ENCODE peak calls at places on chromosomes 7 and 10, in ten cellular contexts. K, I, U, O, W, P, M, N, T and Z are unnamed samples.

GRCh38 chr7:129665013-129665401 is 53.5 kb downstream of the NRF1 start:
- DNase-seq in K (no peak), I (no peak), U (no peak), O (no peak), W (peak), P (no peak), M (peak), N (no peak), T (no peak), Z (peak)

GRCh38 chr10:36606234-36606839 is 519.1 kb upstream of the ANKRD30A start:
- DNase-seq in K (no peak), I (no peak), U (no peak), O (no peak), W (peak), P (no peak), M (no peak), N (no peak), T (no peak), Z (no peak)

GRCh38 chr10:35523670-35524225 is 81.4 kb upstream of the GJD4 start:
- DNase-seq in K (no peak), I (no peak), U (no peak), O (peak), W (no peak), P (no peak), M (no peak), N (no peak), T (no peak), Z (no peak)

GRCh38 chr10:102467971-102468438 is 16.7 kb upstream of the C10orf95 start:
- DNase-seq in K (peak), I (no peak), U (no peak), O (no peak), W (no peak), P (peak), M (no peak), N (no peak), T (no peak), Z (no peak)

GRCh38 chr10:44020322-44021111 is 364.4 kb downstream of the CXCL12 start:
- DNase-seq in K (peak), I (no peak), U (no peak), O (no peak), W (no peak), P (no peak), M (no peak), N (no peak), T (no peak), Z (no peak)

GRCh38 chr10:114081911-114082583 is 38.4 kb downstream of the ADRB1 start:
- DNase-seq in K (no peak), I (no peak), U (no peak), O (no peak), W (no peak), P (no peak), M (no peak), N (peak), T (no peak), Z (no peak)

GRCh38 chr10:43131256-43131655 is 7.0 kb upstream of the CSGALNACT2 start:
- DNase-seq in K (no peak), I (no peak), U (no peak), O (no peak), W (no peak), P (no peak), M (no peak), N (no peak), T (no peak), Z (no peak)

GRCh38 chr10:210297-210696 is 75.0 kb downstream of the ZMYND11 start:
- DNase-seq in K (no peak), I (no peak), U (no peak), O (no peak), W (no peak), P (no peak), M (no peak), N (no peak), T (no peak), Z (no peak)

GRCh38 chr7:150435047-150435389 is 15.4 kb upstream of the GIMAP8 start:
- DNase-seq in K (no peak), I (no peak), U (no peak), O (no peak), W (no peak), P (no peak), M (no peak), N (no peak), T (no peak), Z (no peak)

GRCh38 chr10:117734626-117735405 is 192.3 kb downstream of the EMX2 start:
- DNase-seq in K (no peak), I (no peak), U (no peak), O (no peak), W (no peak), P (no peak), M (peak), N (no peak), T (no peak), Z (no peak)

GRCh38 chr10:93068411-93069244 is 5.1 kb upstream of the CYP26A1 start:
- DNase-seq in K (no peak), I (peak), U (no peak), O (peak), W (no peak), P (no peak), M (peak), N (no peak), T (no peak), Z (no peak)

GRCh38 chr7:110347091-110347490 is 743.8 kb upstream of the LRRN3 start:
- DNase-seq in K (no peak), I (no peak), U (peak), O (no peak), W (no peak), P (no peak), M (no peak), N (no peak), T (no peak), Z (no peak)

GRCh38 chr7:154912921-154913644 is 89.8 kb downstream of the PAXIP1 start:
- DNase-seq in K (no peak), I (peak), U (no peak), O (no peak), W (no peak), P (peak), M (no peak), N (no peak), T (no peak), Z (no peak)

GRCh38 chr10:110200518-110200917 is 6.9 kb upstream of the MXI1 start:
- DNase-seq in K (no peak), I (no peak), U (no peak), O (no peak), W (no peak), P (no peak), M (no peak), N (no peak), T (no peak), Z (no peak)

GRCh38 chr10:27345455-27345909 is 104.9 kb upstream of the ACBD5 start:
- DNase-seq in K (no peak), I (no peak), U (no peak), O (no peak), W (no peak), P (no peak), M (no peak), N (no peak), T (no peak), Z (no peak)

GRCh38 chr7:29806131-29806792 is at the start of gene WIPF3:
- DNase-seq in K (peak), I (peak), U (peak), O (peak), W (no peak), P (no peak), M (peak), N (no peak), T (peak), Z (no peak)

GRCh38 chr10:14074062-14074884 is 256.5 kb downstream of the FRMD4A start:
- DNase-seq in K (peak), I (peak), U (peak), O (no peak), W (peak), P (no peak), M (no peak), N (peak), T (no peak), Z (peak)

GRCh38 chr10:14519785-14520184 is 189.1 kb upstream of the FRMD4A start:
- DNase-seq in K (no peak), I (no peak), U (no peak), O (no peak), W (no peak), P (no peak), M (no peak), N (no peak), T (no peak), Z (no peak)

GRCh38 chr10:89351402-89352038 is 23.7 kb downstream of the IFIT3 start:
- DNase-seq in K (no peak), I (no peak), U (no peak), O (no peak), W (no peak), P (no peak), M (no peak), N (no peak), T (no peak), Z (peak)

GRCh38 chr10:110641256-110641655 is 2.9 kb upstream of the RBM20 start:
- DNase-seq in K (peak), I (no peak), U (peak), O (no peak), W (peak), P (no peak), M (peak), N (no peak), T (no peak), Z (no peak)

GRCh38 chr10:22369433-22370072 is 24.3 kb downstream of the SPAG6 start:
- DNase-seq in K (no peak), I (no peak), U (no peak), O (no peak), W (peak), P (no peak), M (no peak), N (no peak), T (no peak), Z (no peak)

GRCh38 chr10:91552706-91553105 is 80.2 kb downstream of the PPP1R3C start:
- DNase-seq in K (no peak), I (no peak), U (peak), O (no peak), W (no peak), P (no peak), M (peak), N (no peak), T (no peak), Z (no peak)
- TF ChIP-seq CTCF in K (peak), I (peak), U (peak), O (no peak), W (peak), P (no peak), M (peak), N (peak), T (peak), Z (peak)

GRCh38 chr7:127587663-127588018 is 570 bp upstream of the ARF5 start:
- DNase-seq in K (peak), I (peak), U (no peak), O (no peak), W (no peak), P (peak), M (no peak), N (no peak), T (no peak), Z (no peak)

GRCh38 chr7:127591189-127591588 is 2.3 kb upstream of the FSCN3 start:
- DNase-seq in K (no peak), I (no peak), U (no peak), O (no peak), W (no peak), P (no peak), M (no peak), N (no peak), T (no peak), Z (no peak)

GRCh38 chr7:127588019-127588696 is at the start of gene ARF5:
- DNase-seq in K (peak), I (peak), U (peak), O (peak), W (peak), P (peak), M (peak), N (no peak), T (peak), Z (peak)

GRCh38 chr7:127589901-127590300 is 1.7 kb downstream of the ARF5 start:
- DNase-seq in K (no peak), I (no peak), U (no peak), O (no peak), W (no peak), P (no peak), M (no peak), N (no peak), T (no peak), Z (peak)

GRCh38 chr7:127588697-127589482 is 679 bp downstream of the ARF5 start:
- DNase-seq in K (peak), I (peak), U (peak), O (peak), W (peak), P (no peak), M (peak), N (no peak), T (peak), Z (peak)
- TF ChIP-seq CTCF in K (no peak), I (peak), U (peak), O (no peak), W (peak), P (no peak), M (peak), N (peak), T (peak), Z (peak)

DNA sequence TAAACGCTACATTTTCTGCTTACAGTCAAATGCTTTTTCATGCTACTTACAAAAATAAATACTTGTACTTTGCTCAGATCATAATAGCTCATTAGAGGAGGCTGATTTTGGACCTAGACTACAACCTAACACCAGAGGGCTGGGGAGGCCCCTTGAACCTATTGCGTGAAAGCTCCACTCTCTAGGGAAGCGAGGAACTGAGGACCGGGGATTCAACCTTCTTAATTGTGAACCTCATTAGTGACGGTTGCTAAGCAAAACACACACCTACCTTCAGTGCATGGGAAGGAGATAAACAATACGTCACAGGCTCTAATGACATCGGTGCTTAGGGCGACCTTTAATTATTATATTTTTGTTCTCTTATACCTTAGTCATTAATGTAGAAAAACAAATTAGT is 92.1 kb downstream of the EBF3 start:
- DNase-seq in K (no peak), I (no peak), U (no peak), O (no peak), W (no peak), P (no peak), M (peak), N (no peak), T (no peak), Z (no peak)
- TF ChIP-seq CTCF in K (no peak), I (no peak), U (no peak), O (no peak), W (no peak), P (no peak), M (no peak), N (no peak), T (no peak), Z (no peak)

GRCh38 chr7:116715087-116715486 is 43.1 kb downstream of the MET start:
- DNase-seq in K (no peak), I (no peak), U (no peak), O (no peak), W (no peak), P (no peak), M (no peak), N (no peak), T (no peak), Z (no peak)
- TF ChIP-seq CTCF in K (no peak), I (no peak), U (no peak), O (no peak), W (peak), P (no peak), M (no peak), N (no peak), T (no peak), Z (peak)

GRCh38 chr7:106979551-106980357 is 64.8 kb upstream of the PRKAR2B start:
- DNase-seq in K (no peak), I (no peak), U (no peak), O (no peak), W (no peak), P (no peak), M (peak), N (no peak), T (no peak), Z (no peak)

GRCh38 chr7:106980358-106980685 is 64.2 kb upstream of the PRKAR2B start:
- DNase-seq in K (no peak), I (no peak), U (no peak), O (no peak), W (no peak), P (no peak), M (no peak), N (no peak), T (no peak), Z (no peak)

GRCh38 chr7:106982415-106982814 is 62.1 kb upstream of the PRKAR2B start:
- DNase-seq in K (no peak), I (no peak), U (no peak), O (no peak), W (no peak), P (no peak), M (no peak), N (no peak), T (no peak), Z (no peak)

GRCh38 chr7:106984034-106984433 is 60.5 kb upstream of the PRKAR2B start:
- DNase-seq in K (no peak), I (no peak), U (no peak), O (no peak), W (no peak), P (no peak), M (no peak), N (no peak), T (no peak), Z (no peak)

GRCh38 chr7:106978425-106979386 is 65.8 kb upstream of the PRKAR2B start:
- DNase-seq in K (no peak), I (no peak), U (no peak), O (no peak), W (no peak), P (no peak), M (no peak), N (no peak), T (no peak), Z (no peak)
- TF ChIP-seq CTCF in K (no peak), I (no peak), U (peak), O (no peak), W (peak), P (peak), M (peak), N (no peak), T (peak), Z (peak)

DNA sequence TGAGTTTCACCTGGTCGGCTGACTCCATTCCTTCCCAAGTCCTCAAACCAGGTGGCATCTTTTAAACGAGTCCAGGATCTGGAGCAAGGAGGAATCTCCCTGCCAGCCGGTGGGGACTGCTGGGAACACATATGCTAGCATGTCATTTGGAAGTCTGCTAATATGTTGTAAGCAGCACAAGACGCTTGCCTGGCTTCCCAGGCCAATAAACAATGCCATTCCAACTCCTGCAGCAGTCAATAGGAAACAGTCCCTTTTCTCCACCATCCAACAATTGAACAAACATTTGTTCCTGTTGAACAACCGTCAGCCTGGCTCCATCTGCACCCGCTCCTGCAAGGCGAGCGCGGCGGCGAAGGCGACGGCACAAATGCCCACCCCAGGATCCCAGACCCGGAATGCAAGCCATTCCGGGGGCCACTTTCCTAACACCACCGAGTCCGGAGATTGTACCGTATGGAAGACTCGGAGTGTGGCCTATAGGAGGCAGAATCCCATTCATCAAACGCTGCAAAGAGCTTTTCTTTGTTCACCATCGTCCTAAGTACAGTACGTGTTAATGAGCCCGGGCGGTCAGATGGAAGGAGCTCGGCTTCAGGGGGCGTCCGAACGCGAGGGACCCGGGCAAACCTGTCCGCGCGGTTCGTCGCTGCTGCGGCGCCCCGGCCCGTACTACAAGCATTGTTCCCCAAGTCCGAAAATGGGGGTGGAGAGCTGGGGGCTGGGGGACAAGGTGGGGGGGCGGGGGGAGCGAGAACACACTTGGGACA is 1.6 kb downstream of the FAM53B start:
- DNase-seq in K (no peak), I (no peak), U (peak), O (no peak), W (peak), P (peak), M (peak), N (no peak), T (no peak), Z (no peak)
- TF ChIP-seq CTCF in K (peak), I (no peak), U (peak), O (no peak), W (peak), P (no peak), M (peak), N (peak), T (peak), Z (peak)

DNA sequence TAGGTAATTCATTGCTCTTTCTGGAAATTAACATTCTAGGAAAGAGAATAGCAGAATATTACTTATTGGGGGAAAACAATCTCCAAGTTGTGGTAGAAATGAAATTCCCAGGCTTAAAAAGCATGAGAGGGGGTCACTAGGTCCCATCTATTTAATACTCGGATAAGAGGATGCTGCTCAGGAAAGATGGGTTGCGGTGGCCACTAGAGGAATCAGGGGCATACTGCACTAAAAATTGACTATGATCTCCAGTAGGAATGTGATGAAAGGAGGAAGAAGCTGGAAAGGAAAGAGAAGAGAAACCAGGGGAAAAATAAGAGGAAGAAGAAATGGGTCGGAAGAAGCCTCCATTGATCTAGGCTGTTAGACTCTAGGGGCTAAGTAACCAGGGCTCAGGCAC is 192.8 kb downstream of the GPAM start:
- DNase-seq in K (no peak), I (no peak), U (peak), O (no peak), W (no peak), P (no peak), M (peak), N (no peak), T (no peak), Z (no peak)
- TF ChIP-seq CTCF in K (no peak), I (no peak), U (peak), O (no peak), W (no peak), P (no peak), M (peak), N (peak), T (peak), Z (no peak)